ENCODE peak calls at places on chromosome 17, in six cellular contexts. S is CD4-positive, alpha-beta T cell; A is AG08395; Q is activated CD4-positive, alpha-beta T cell treated with anti-CD3 and anti-CD28 coated beads for 24 hours; Z is ureter; O is GM12865. U is an unnamed sample.

GRCh38 chr17:859461-860195 is 77.5 kb downstream of the MRM3 start:
- DNase-seq in A (peak), O (no peak), Z (no peak), Q (no peak), S (no peak), U (no peak)

GRCh38 chr17:13114601-13115024 is 96.8 kb upstream of the ELAC2 start:
- DNase-seq in A (peak), S (no peak), Q (no peak), O (peak), Z (no peak), U (no peak)

GRCh38 chr17:37405955-37406634 is 541 bp downstream of the ACACA start:
- DNase-seq in Z (no peak), Q (no peak), A (no peak), O (no peak), S (no peak), U (no peak)

GRCh38 chr17:62760059-62760887 is 47.8 kb downstream of the MARCHF10 start:
- DNase-seq in Z (no peak), A (peak), O (no peak), Q (no peak), S (no peak), U (no peak)

GRCh38 chr17:49904904-49905303 is 57.0 kb upstream of the TAC4 start:
- DNase-seq in O (no peak), A (no peak), Z (no peak), Q (no peak), S (no peak), U (no peak)

GRCh38 chr17:17787568-17787967 is 49.2 kb downstream of the SREBF1 start:
- DNase-seq in A (no peak), Z (no peak), O (no peak), S (no peak), Q (no peak), U (no peak)

GRCh38 chr17:10205549-10206185 is 7.3 kb upstream of the GAS7 start:
- DNase-seq in S (no peak), O (peak), Q (no peak), Z (no peak), A (no peak), U (no peak)

GRCh38 chr17:17724991-17725852 is 44.0 kb downstream of the RAI1 start:
- DNase-seq in Z (no peak), Q (no peak), A (no peak), S (no peak), O (no peak), U (no peak)

GRCh38 chr17:16980813-16981731 is 9.2 kb upstream of the TNFRSF13B start:
- DNase-seq in A (peak), Q (no peak), Z (no peak), O (peak), S (no peak), U (no peak)

GRCh38 chr17:60354223-60354622 is 37.7 kb downstream of the USP32 start:
- DNase-seq in O (no peak), Q (no peak), Z (no peak), S (no peak), A (peak), U (no peak)

GRCh38 chr17:8421571-8421970 is 14.1 kb upstream of the NDEL1 start:
- DNase-seq in A (no peak), Q (no peak), S (no peak), O (no peak), Z (no peak), U (no peak)

GRCh38 chr17:7844292-7845154 is 10.3 kb upstream of the TMEM88 start:
- DNase-seq in A (peak), Z (peak), O (peak), Q (peak), S (peak), U (peak)

GRCh38 chr17:41140360-41141132 is at the start of gene KRTAP4-6:
- DNase-seq in Z (no peak), A (peak), O (no peak), Q (no peak), S (no peak), U (no peak)

GRCh38 chr17:49753959-49754391 is 10.0 kb downstream of the FAM117A start:
- DNase-seq in A (no peak), O (no peak), S (no peak), Q (no peak), Z (no peak), U (no peak)

GRCh38 chr17:43427362-43428043 is 28.7 kb downstream of the ARL4D start:
- DNase-seq in Q (no peak), A (no peak), S (no peak), Z (no peak), O (no peak), U (no peak)

U was measured in lung.